ENCODE peak calls at places on chromosomes 3 and 15, in ten cellular contexts. K is T-cell; D is HL-60; J is HEK293T; G is GM23338; R is NCI-H2029; E is activated CD4-positive, alpha-beta T cell treated with anti-CD3 and anti-CD28 coated beads for 36 hours; L is coronary artery; Q is foreskin fibroblast; B is activated CD8-positive, alpha-beta memory T cell treated with anti-CD3 and anti-CD28 coated beads for 1 hour. Y is an unnamed sample.

GRCh38 chr15:72771329-72771725 is 12.2 kb downstream of the ADPGK start:
- DNase-seq in L (no peak), K (no peak), E (no peak), R (no peak), J (no peak), B (no peak), D (no peak), Q (no peak), G (no peak), Y (no peak)

GRCh38 chr3:149204390-149204991 is 17.1 kb downstream of the CP start:
- DNase-seq in J (no peak), D (no peak), R (no peak), Q (no peak), B (no peak), L (no peak), G (no peak), E (no peak), K (no peak), Y (no peak)

GRCh38 chr3:15204005-15204404 is 2.0 kb upstream of the CAPN7 start:
- DNase-seq in Q (peak; percentile 59), G (no peak), E (no peak), B (no peak), K (no peak), L (no peak), J (no peak), R (no peak), D (no peak), Y (peak; percentile 35)

GRCh38 chr15:65804252-65804931 is 12.3 kb upstream of the DENND4A start:
- DNase-seq in D (peak; percentile 88), K (no peak), Q (peak; percentile 55), E (no peak), R (no peak), G (no peak), L (no peak), B (no peak), J (no peak), Y (no peak)

GRCh38 chr3:155525324-155525833 is 219.5 kb downstream of the PLCH1 start:
- DNase-seq in L (no peak), J (no peak), R (no peak), G (peak; percentile 11), B (no peak), Q (no peak), E (no peak), K (no peak), D (no peak), Y (no peak)

GRCh38 chr3:183033746-183034145 is 53.4 kb upstream of the DCUN1D1 start:
- DNase-seq in D (no peak), J (no peak), R (no peak), K (no peak), E (no peak), B (no peak), Q (peak; percentile 8), G (no peak), L (no peak), Y (peak; percentile 54)

GRCh38 chr3:129001101-129001816 is at the start of gene EFCC1:
- DNase-seq in L (no peak), K (no peak), D (no peak), J (no peak), G (peak; percentile 83), R (no peak), B (no peak), Q (peak; percentile 23), E (peak; percentile 52), Y (no peak)

GRCh38 chr3:122063908-122064307 is 8.7 kb downstream of the CD86 start:
- DNase-seq in K (no peak), D (no peak), L (no peak), Q (no peak), J (no peak), R (no peak), E (no peak), B (no peak), G (no peak), Y (no peak)

GRCh38 chr15:61983087-61983486 is 77.2 kb downstream of the VPS13C start:
- DNase-seq in J (no peak), D (no peak), B (no peak), Q (no peak), G (no peak), L (no peak), R (no peak), E (no peak), K (no peak), Y (no peak)

GRCh38 chr15:96362759-96363678 is 32.5 kb downstream of the NR2F2 start:
- DNase-seq in D (no peak), J (no peak), K (no peak), R (no peak), G (peak; percentile 83), E (no peak), L (no peak), B (no peak), Q (peak; percentile 58), Y (no peak)

GRCh38 chr15:75843618-75844610 is 667 bp downstream of the UBE2Q2 start:
- DNase-seq in J (peak; percentile 59), D (peak; percentile 40), G (peak; percentile 58), E (peak; percentile 66), K (peak; percentile 57), Q (peak; percentile 81), L (peak; percentile 83), R (no peak), B (peak; percentile 14), Y (peak; percentile 22)

GRCh38 chr3:57518276-57518914 is 25.7 kb downstream of the DNAH12 start:
- DNase-seq in E (no peak), Q (peak; percentile 9), B (no peak), K (no peak), G (no peak), R (no peak), L (no peak), D (no peak), J (no peak), Y (no peak)

GRCh38 chr15:101020451-101020850 is 101.3 kb downstream of the LRRK1 start:
- DNase-seq in B (no peak), G (no peak), R (no peak), D (no peak), E (no peak), K (no peak), L (peak; percentile 8), J (no peak), Q (no peak), Y (no peak)

GRCh38 chr3:79019137-79019923 is 748.5 kb downstream of the ROBO1 start:
- DNase-seq in K (peak; percentile 10), G (peak; percentile 93), D (no peak), B (no peak), L (peak; percentile 83), Q (peak; percentile 96), J (peak; percentile 76), R (peak; percentile 35), E (peak; percentile 38), Y (peak; percentile 85)

GRCh38 chr15:97955529-97955928 is 5.0 kb upstream of the ARRDC4 start:
- DNase-seq in G (no peak), J (no peak), L (no peak), K (no peak), R (no peak), E (no peak), B (no peak), Q (no peak), D (no peak), Y (no peak)

GRCh38 chr15:61195116-61196002 is 33.7 kb downstream of the RORA start:
- DNase-seq in E (peak; percentile 9), R (no peak), Q (peak; percentile 52), G (peak; percentile 72), B (no peak), L (no peak), K (no peak), D (peak; percentile 1), J (peak; percentile 45), Y (peak; percentile 27)

GRCh38 chr3:190624282-190624681 is 110.4 kb downstream of the IL1RAP start:
- DNase-seq in E (no peak), R (no peak), Q (no peak), J (no peak), D (no peak), B (no peak), L (no peak), K (no peak), G (no peak), Y (no peak)

GRCh38 chr3:144865886-144866285 is 894.3 kb downstream of the DIPK2A start:
- DNase-seq in J (no peak), Q (no peak), B (no peak), E (no peak), D (no peak), L (no peak), K (no peak), R (no peak), G (no peak), Y (no peak)

GRCh38 chr3:177195242-177195940 is 1.9 kb downstream of the TBL1XR1 start:
- DNase-seq in J (no peak), E (peak; percentile 41), Q (no peak), R (peak; percentile 29), B (no peak), D (no peak), L (no peak), G (peak; percentile 79), K (peak; percentile 16), Y (no peak)

GRCh38 chr15:64089553-64090280 is 3.9 kb downstream of the CIAO2A start:
- DNase-seq in Q (no peak), L (no peak), D (no peak), G (no peak), E (no peak), J (no peak), B (no peak), K (no peak), R (no peak), Y (no peak)

GRCh38 chr15:32959077-32959476 is 235.4 kb downstream of the FMN1 start:
- DNase-seq in L (no peak), R (no peak), B (no peak), J (no peak), K (no peak), G (no peak), D (no peak), Q (peak; percentile 40), E (no peak), Y (no peak)

GRCh38 chr15:52259503-52259902 is 36.1 kb downstream of the MYO5C start:
- DNase-seq in J (no peak), B (no peak), K (no peak), R (no peak), Q (no peak), E (no peak), L (no peak), G (no peak), D (no peak), Y (no peak)

GRCh38 chr15:98611031-98611430 is 37.3 kb upstream of the IGF1R start:
- DNase-seq in E (no peak), D (no peak), G (no peak), R (no peak), B (no peak), K (no peak), Q (no peak), J (no peak), L (no peak), Y (no peak)

GRCh38 chr3:13494463-13495350 is 14.6 kb downstream of the HDAC11 start:
- DNase-seq in G (peak; percentile 67), J (peak; percentile 52), D (no peak), B (no peak), E (peak; percentile 21), Q (peak; percentile 69), K (no peak), R (no peak), L (no peak), Y (peak; percentile 27)

GRCh38 chr3:176088962-176089383 is 1108.3 kb downstream of the TBL1XR1 start:
- DNase-seq in D (no peak), Q (no peak), L (no peak), K (no peak), G (no peak), B (no peak), E (no peak), J (no peak), R (no peak), Y (no peak)

GRCh38 chr15:101121511-101122090 is 130.2 kb downstream of the CHSY1 start:
- DNase-seq in G (peak; percentile 65), J (peak; percentile 49), L (peak; percentile 85), D (no peak), B (no peak), K (peak; percentile 29), R (no peak), Q (peak; percentile 79), E (peak; percentile 77), Y (peak; percentile 20)

GRCh38 chr3:37861540-37862051 is at the start of gene CTDSPL:
- DNase-seq in K (no peak), E (peak; percentile 44), B (no peak), R (peak; percentile 18), G (peak; percentile 65), L (peak; percentile 85), D (no peak), J (peak; percentile 67), Q (peak; percentile 80), Y (no peak)

GRCh38 chr3:55624238-55624637 is 137.1 kb upstream of the WNT5A start:
- DNase-seq in D (peak; percentile 10), G (no peak), J (no peak), B (no peak), R (no peak), Q (no peak), K (no peak), E (no peak), L (no peak), Y (peak; percentile 52)